ENCODE peak calls at places on chromosomes 4 and X, in six cellular contexts. J is substantia nigra; M is glutamatergic neuron; U is activated naive CD4-positive, alpha-beta T cell treated with Interleukin-2 at 50 U/mL for 16 hours; A is T-helper 1 cell; V is left cardiac atrium. O is an unnamed sample.

GRCh38 chrX:101417190-101417589 is 9.2 kb downstream of the HNRNPH2 start:
- DNase-seq in J (no peak), M (no peak), U (no peak), A (no peak), V (no peak), O (no peak)

GRCh38 chr4:185839770-185840169 is 27.8 kb upstream of the SORBS2 start:
- DNase-seq in J (no peak), M (no peak), U (no peak), A (no peak), V (no peak), O (no peak)

GRCh38 chr4:10098770-10099139 is 17.8 kb downstream of the WDR1 start:
- DNase-seq in J (no peak), M (no peak), U (peak), A (no peak), V (no peak), O (no peak)

GRCh38 chrX:136387951-136388502 is 87.3 kb downstream of the ADGRG4 start:
- DNase-seq in J (no peak), M (no peak), U (no peak), A (no peak), V (no peak), O (no peak)

GRCh38 chrX:9379697-9380551 is 84.9 kb upstream of the TBL1X start:
- DNase-seq in J (no peak), M (no peak), U (no peak), A (no peak), V (no peak), O (no peak)

GRCh38 chr4:182338731-182339130 is 95.5 kb downstream of the TENM3 start:
- DNase-seq in J (no peak), M (no peak), U (no peak), A (no peak), V (no peak), O (no peak)

GRCh38 chrX:104668550-104668949 is 102.6 kb downstream of the IL1RAPL2 start:
- DNase-seq in J (no peak), M (no peak), U (no peak), A (no peak), V (no peak), O (no peak)

GRCh38 chr4:177632481-177632880 is 190.2 kb upstream of the AGA start:
- DNase-seq in J (no peak), M (no peak), U (no peak), A (no peak), V (no peak), O (no peak)

GRCh38 chrX:21490341-21490740 is 116.1 kb downstream of the CNKSR2 start:
- DNase-seq in J (no peak), M (no peak), U (no peak), A (no peak), V (no peak), O (no peak)

GRCh38 chr4:140049024-140049923 is 104.7 kb downstream of the MAML3 start:
- DNase-seq in J (no peak), M (peak), U (peak), A (no peak), V (peak), O (peak)

GRCh38 chr4:8070751-8071718 is 87.6 kb downstream of the ABLIM2 start:
- DNase-seq in J (no peak), M (no peak), U (no peak), A (no peak), V (no peak), O (no peak)

GRCh38 chrX:40945366-40945713 is 139.9 kb upstream of the USP9X start:
- DNase-seq in J (no peak), M (no peak), U (no peak), A (no peak), V (peak), O (no peak)

GRCh38 chr4:56803473-56803872 is 18.0 kb downstream of the SPINK2 start:
- DNase-seq in J (no peak), M (no peak), U (no peak), A (no peak), V (no peak), O (no peak)

GRCh38 chrX:69153060-69153730 is 12.1 kb downstream of the PJA1 start:
- DNase-seq in J (peak), M (no peak), U (no peak), A (no peak), V (peak), O (no peak)

GRCh38 chr4:165967486-165967885 is 94.4 kb downstream of the TLL1 start:
- DNase-seq in J (no peak), M (no peak), U (no peak), A (no peak), V (no peak), O (no peak)

GRCh38 chrX:53223068-53223693 is 1.8 kb downstream of the KDM5C start:
- DNase-seq in J (no peak), M (no peak), U (no peak), A (no peak), V (no peak), O (no peak)

GRCh38 chr4:125115476-125115875 is 199.3 kb upstream of the FAT4 start:
- DNase-seq in J (no peak), M (no peak), U (no peak), A (no peak), V (no peak), O (no peak)

GRCh38 chr4:76687730-76688441 is 210.1 kb downstream of the SOWAHB start:
- DNase-seq in J (no peak), M (no peak), U (no peak), A (no peak), V (no peak), O (no peak)

GRCh38 chr4:156803056-156803455 is 168.5 kb downstream of the PDGFC start:
- DNase-seq in J (no peak), M (no peak), U (no peak), A (no peak), V (no peak), O (no peak)

GRCh38 chr4:169044723-169045447 is 34.8 kb upstream of the CBR4 start:
- DNase-seq in J (no peak), M (no peak), U (no peak), A (no peak), V (no peak), O (no peak)

O was measured in endothelial cell.